ENCODE peak calls at places on chromosomes 5 and 9, in five cellular contexts. R, V, D, A and O are unnamed samples.

GRCh38 chr9:122206118-122207046 is 22.4 kb downstream of the LHX6 start:
- DNase-seq in R (peak), A (no peak), D (no peak), V (no peak), O (no peak)

GRCh38 chr5:168607946-168608345 is 28.8 kb upstream of the PANK3 start:
- DNase-seq in V (no peak), R (no peak), A (no peak), D (no peak), O (no peak)

GRCh38 chr5:15533124-15533893 is 33.3 kb downstream of the FBXL7 start:
- DNase-seq in R (no peak), A (no peak), V (no peak), D (no peak), O (no peak)

GRCh38 chr9:120286530-120286929 is 293.4 kb downstream of the CDK5RAP2 start:
- DNase-seq in R (no peak), A (no peak), V (no peak), D (no peak), O (no peak)

GRCh38 chr9:69379250-69379982 is 54.4 kb downstream of the ENTREP1 start:
- DNase-seq in A (no peak), V (no peak), R (no peak), D (no peak), O (no peak)

GRCh38 chr5:172637122-172637580 is 3.9 kb upstream of the NEURL1B start:
- DNase-seq in D (no peak), R (no peak), V (no peak), A (no peak), O (peak)

GRCh38 chr5:32586251-32586642 is 890 bp downstream of the SUB1 start:
- DNase-seq in V (no peak), A (no peak), D (no peak), R (no peak), O (no peak)

GRCh38 chr9:133375116-133375723 is 640 bp downstream of the SURF4 start:
- DNase-seq in A (no peak), V (no peak), R (no peak), D (no peak), O (no peak)

GRCh38 chr5:180790524-180790923 is 12.1 kb downstream of the MGAT1 start:
- DNase-seq in V (no peak), A (no peak), D (no peak), R (no peak), O (no peak)

GRCh38 chr5:180792287-180792964 is 10.2 kb downstream of the MGAT1 start:
- DNase-seq in D (no peak), A (no peak), R (peak), V (no peak), O (no peak)

GRCh38 chr5:180791611-180792213 is 10.9 kb downstream of the MGAT1 start:
- DNase-seq in D (no peak), V (no peak), A (no peak), R (no peak), O (no peak)

GRCh38 chr5:180787711-180788431 is 14.7 kb downstream of the MGAT1 start:
- DNase-seq in A (no peak), D (no peak), V (no peak), R (peak), O (no peak)

GRCh38 chr5:180790020-180790419 is 12.6 kb downstream of the MGAT1 start:
- DNase-seq in V (no peak), R (no peak), D (no peak), A (no peak), O (no peak)
- TF ChIP-seq CTCF in V (no peak), R (no peak), D (no peak), A (no peak), O (peak)

GRCh38 chr5:56735845-56736641 is 79.3 kb upstream of the MAP3K1 start:
- DNase-seq in V (no peak), D (no peak), A (no peak), R (no peak), O (no peak)
- TF ChIP-seq CTCF in V (no peak), D (no peak), A (no peak), R (no peak), O (no peak)

DNA sequence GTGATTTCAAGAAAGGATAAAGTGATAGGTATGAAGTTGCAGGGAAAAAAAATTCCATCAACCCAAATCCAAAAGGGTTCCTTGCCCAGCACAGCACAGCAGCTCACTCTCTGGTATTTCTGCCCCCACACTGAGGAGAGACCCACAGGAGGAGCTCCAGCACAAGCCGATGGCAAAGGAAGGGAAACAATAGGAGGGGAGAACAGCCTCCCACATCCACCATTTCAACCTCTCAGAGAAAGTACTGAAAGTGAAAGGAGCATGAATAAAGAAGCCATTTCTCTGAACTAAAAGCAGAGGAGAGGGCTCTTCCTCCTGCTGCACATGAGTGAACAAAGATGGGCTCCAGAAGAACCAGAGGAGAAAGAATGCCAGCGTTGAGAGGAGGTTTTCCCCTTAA is 54.9 kb upstream of the ZSWIM6 start:
- DNase-seq in R (no peak), A (no peak), D (no peak), V (no peak), O (no peak)
- TF ChIP-seq CTCF in R (peak), A (no peak), D (no peak), V (no peak), O (no peak)

GRCh38 chr5:99032234-99033013 is 103.6 kb upstream of the CHD1 start:
- DNase-seq in A (peak), D (no peak), R (no peak), V (no peak), O (no peak)
- TF ChIP-seq CTCF in A (peak), D (no peak), R (peak), V (peak), O (peak)

DNA sequence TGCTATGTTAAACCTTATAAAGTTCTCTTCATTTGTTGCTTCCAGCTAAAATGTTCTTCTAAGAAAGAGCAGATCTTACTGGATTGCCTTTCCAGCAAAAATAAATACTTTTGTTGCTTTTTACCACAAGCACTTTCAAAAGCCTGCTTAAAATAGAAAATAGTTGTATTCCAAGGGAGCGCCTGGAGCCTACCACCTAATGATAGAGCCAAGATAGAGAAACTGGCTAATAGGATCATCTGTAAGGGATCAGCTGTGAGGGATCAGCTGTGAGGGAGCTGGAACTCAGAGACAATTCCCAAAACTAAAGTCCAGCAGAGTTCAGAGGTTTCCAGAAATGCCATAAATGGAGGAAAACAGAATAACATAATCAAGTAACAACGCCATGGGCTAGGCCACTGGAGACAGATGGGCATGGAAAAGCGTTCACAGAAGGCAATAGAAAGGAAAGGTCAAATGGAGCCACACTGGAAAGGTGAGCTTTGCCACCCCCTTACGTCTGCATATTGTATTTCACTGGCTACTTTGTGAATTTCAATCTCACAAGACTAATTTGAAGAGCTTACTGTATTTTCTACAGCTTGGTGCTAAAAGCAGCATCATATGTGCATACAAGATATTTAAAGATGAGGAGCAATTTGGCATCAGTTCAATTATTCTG is 140.6 kb upstream of the TLE4 start:
- DNase-seq in R (no peak), D (no peak), V (no peak), A (no peak), O (no peak)
- TF ChIP-seq CTCF in R (no peak), D (no peak), V (no peak), A (no peak), O (no peak)

GRCh38 chr9:82532504-82532903 is 530.4 kb downstream of the RASEF start:
- DNase-seq in A (no peak), D (no peak), V (no peak), R (no peak), O (no peak)
- TF ChIP-seq CTCF in A (no peak), D (no peak), V (peak), R (peak), O (peak)

DNA sequence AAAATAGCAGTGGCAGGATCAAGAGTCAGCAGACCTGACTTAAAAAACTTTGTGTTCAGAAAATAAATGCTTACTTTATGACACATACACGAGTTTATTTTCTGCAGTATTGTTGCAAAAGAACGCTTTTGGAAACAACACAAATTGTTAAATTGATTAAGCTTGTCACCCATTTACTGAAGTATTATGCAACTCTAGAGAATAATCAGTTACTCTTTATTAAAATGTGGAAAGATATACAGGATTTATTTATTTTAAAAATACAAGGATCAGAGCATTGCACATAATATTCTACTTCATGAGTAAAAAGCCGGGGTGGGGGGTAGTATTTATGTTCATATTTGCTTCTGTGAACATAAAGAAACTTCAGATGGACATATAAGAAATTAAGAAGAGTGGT is 20.0 kb downstream of the FYB1 start:
- DNase-seq in R (no peak), D (no peak), A (no peak), V (no peak), O (no peak)
- TF ChIP-seq CTCF in R (no peak), D (no peak), A (no peak), V (no peak), O (no peak)

DNA sequence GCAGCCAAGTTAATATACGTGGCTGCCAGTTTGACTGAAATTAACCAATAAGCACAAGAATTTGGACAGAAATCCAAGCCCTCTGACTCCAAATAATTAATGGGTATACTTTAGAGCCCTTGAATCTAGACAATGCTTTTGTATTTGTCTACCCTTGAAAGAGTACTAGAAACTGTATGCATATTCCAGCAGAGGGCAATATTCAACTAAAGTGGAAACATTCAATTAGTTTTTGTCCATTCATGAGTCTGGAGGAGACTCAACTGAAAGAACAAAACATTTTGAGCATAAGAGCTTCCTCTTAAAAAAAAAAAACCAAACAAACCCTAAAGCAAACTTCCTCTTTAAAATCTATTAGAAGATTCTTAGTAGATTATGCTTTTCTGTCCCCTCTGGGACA is 157.8 kb downstream of the ARHGEF28 start:
- DNase-seq in D (no peak), R (no peak), A (no peak), V (no peak), O (no peak)
- TF ChIP-seq CTCF in D (no peak), R (peak), A (no peak), V (no peak), O (peak)

GRCh38 chr9:79163544-79163943 is 408.2 kb upstream of the TLE4 start:
- DNase-seq in R (no peak), D (no peak), V (no peak), A (no peak), O (no peak)
- TF ChIP-seq CTCF in R (no peak), D (no peak), V (no peak), A (no peak), O (no peak)

DNA sequence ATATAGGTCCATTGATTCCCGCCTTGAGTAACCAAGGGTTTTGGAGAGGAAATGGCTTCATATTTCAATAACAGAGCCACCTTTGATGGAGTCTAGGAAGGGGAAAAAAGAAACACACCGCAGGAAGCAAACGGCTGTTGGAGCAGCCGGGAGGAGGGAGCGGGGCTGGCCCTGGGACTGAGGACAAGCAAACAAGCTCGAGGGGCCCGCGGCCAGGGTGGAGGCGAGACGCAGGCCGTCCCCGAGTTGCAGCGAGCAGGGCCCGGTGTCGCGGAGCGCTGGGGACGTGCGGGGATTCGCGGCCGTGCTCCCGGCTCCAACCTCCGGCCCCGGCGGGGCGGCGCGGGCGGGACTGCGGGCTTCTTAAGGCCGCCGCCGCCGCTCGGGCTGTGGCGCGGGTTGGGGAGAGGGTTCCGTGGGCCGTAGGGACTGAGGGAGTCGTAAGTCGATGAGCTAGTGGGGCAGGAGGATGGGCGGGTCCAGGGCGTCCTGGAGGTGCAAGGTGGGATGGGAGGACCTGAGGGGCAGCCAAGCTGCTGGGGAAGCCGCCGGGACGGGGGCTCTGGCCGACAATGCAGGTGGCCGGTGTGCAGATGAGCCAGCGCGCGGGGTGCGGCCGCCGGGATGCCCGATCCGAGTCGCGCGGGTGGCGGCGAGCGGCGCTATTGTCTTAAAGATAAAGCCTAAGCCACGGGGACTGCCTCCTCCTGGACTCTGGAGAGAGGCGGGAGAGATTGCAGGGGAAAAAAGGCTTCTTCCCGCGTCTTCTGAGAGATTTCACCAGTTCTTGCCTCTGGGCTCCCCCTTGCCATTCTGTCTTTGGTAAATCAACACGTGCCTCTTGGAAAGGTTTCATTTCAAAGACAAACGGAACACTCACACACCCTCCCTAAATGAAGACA is 1.5 kb upstream of the HAPLN1 start:
- DNase-seq in A (peak), D (peak), V (peak), R (peak), O (peak)
- TF ChIP-seq CTCF in A (no peak), D (no peak), V (no peak), R (peak), O (peak)